ENCODE peak calls at places on chromosomes 6 and 20, in four cellular contexts. W is SK-N-SH, B is kidney, Z is stomach. O is an unnamed sample.

GRCh38 chr6:147341486-147341885 is 137.3 kb downstream of the STXBP5 start:
- DNase-seq in W (no peak), B (no peak), Z (no peak), O (no peak)

GRCh38 chr20:47063407-47063806 is 168.8 kb downstream of the EYA2 start:
- DNase-seq in W (no peak), B (no peak), Z (peak), O (no peak)

GRCh38 chr20:21498646-21499045 is 15.2 kb downstream of the NKX2-2 start:
- DNase-seq in W (no peak), B (no peak), Z (no peak), O (no peak)

GRCh38 chr6:26445934-26446667 is 5.8 kb downstream of the BTN3A3 start:
- DNase-seq in W (no peak), B (no peak), Z (no peak), O (no peak)

GRCh38 chr6:138765896-138766487 is 7.6 kb upstream of the CCDC28A start:
- DNase-seq in W (peak), B (no peak), Z (no peak), O (no peak)

GRCh38 chr6:128538763-128539162 is 18.4 kb upstream of the PTPRK start:
- DNase-seq in W (no peak), B (no peak), Z (no peak), O (no peak)

GRCh38 chr6:53896237-53896636 is 101.4 kb downstream of the LRRC1 start:
- DNase-seq in W (no peak), B (no peak), Z (no peak), O (no peak)

GRCh38 chr6:97459986-97460385 is 177.0 kb upstream of the MMS22L start:
- DNase-seq in W (no peak), B (no peak), Z (no peak), O (no peak)

GRCh38 chr20:25120462-25120861 is 38.5 kb upstream of the VSX1 start:
- DNase-seq in W (no peak), B (no peak), Z (no peak), O (no peak)

GRCh38 chr20:51495921-51496545 is 46.5 kb downstream of the NFATC2 start:
- DNase-seq in W (no peak), B (no peak), Z (no peak), O (no peak)

GRCh38 chr20:58886546-58886945 is 34.0 kb downstream of the GNAS start:
- DNase-seq in W (no peak), B (no peak), Z (no peak), O (no peak)

GRCh38 chr6:110930795-110931194 is 27.7 kb upstream of the GTF3C6 start:
- DNase-seq in W (no peak), B (no peak), Z (no peak), O (no peak)

GRCh38 chr6:144535630-144536029 is 250.5 kb downstream of the UTRN start:
- DNase-seq in W (no peak), B (no peak), Z (no peak), O (no peak)

GRCh38 chr6:111551521-111552231 is 54.0 kb downstream of the TRAF3IP2 start:
- DNase-seq in W (no peak), B (no peak), Z (peak), O (peak)

GRCh38 chr6:84002226-84002625 is 31.3 kb upstream of the MRAP2 start:
- DNase-seq in W (no peak), B (no peak), Z (no peak), O (no peak)

GRCh38 chr6:137696765-137697164 is 170.3 kb upstream of the TNFAIP3 start:
- DNase-seq in W (no peak), B (no peak), Z (no peak), O (no peak)

GRCh38 chr20:41387433-41387832 is 20.8 kb upstream of the EMILIN3 start:
- DNase-seq in W (peak), B (no peak), Z (no peak), O (peak)

GRCh38 chr20:49290608-49291191 is 12.8 kb upstream of the ZNFX1 start:
- DNase-seq in W (no peak), B (no peak), Z (no peak), O (no peak)

DNA sequence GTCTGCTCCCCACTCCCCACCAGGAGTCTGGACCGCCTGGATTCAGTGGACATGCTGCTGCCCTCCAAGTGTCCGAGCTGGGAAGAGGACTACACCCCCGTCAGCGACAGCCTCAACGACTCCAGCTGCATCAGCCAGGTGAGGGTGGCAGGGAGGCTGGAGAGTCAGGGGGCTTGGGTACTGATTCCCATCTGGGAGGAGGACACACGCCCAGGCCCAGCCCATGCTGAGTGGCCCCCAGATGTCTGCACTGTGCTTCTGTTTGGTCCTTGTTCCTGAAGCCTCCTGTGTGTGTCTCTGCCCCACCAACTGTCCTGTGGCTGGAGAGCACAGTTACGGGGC is 101.6 kb upstream of the MYL9 start:
- DNase-seq in W (no peak), B (no peak), Z (no peak), O (no peak)
- TF ChIP-seq CTCF in W (no peak), B (no peak), Z (no peak), O (peak)

GRCh38 chr20:61890210-61890609 is 175.5 kb downstream of the TAF4 start:
- DNase-seq in W (no peak), B (no peak), Z (no peak), O (no peak)
- TF ChIP-seq CTCF in W (no peak), B (no peak), Z (no peak), O (no peak)

DNA sequence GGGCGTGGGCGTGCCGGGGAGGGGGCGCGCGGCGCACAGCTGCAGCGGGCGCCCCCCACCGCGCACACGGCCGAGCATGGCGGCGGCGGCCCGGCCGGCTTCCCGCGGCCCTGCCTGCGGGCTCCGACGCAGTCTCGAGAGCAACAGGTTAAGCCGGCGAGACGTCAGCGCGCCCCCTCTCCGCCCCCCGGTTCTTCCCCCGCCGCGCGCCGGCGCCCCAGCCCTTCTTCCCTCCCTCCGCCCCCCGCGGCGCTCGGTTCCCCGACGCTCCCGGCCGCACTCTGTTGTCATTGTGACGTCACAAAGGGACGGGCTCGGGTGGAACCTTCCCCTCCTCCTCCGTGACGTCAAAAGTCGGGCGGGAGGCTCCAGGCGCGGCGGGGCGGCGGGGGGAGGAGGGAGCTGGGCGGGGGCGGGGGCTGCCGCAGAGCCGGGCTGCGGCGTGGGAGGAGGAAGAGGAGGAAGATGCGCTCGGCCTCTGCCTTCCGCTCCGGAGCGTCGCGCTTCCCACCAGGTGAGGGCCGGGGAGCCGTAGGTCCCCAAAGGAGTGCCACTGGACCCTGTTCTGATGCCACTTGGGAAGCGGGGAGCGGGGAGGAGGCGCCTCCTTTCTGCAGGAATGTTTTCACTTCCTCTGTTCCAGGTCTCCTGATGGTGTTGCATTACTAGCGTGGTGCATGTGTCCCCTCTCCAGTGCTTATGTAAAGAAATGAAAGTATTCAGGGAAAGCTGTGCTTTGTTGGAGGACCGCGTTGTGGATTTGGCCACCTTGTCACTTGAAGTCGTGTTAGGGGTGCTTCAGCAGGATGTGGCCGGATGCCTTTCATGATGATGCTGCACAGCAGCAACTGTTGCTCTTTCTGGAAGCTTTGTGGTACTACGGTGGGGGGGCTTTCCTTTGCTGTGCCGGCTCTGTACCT is 2.8 kb downstream of the JARID2 start:
- DNase-seq in W (peak), B (peak), Z (peak), O (peak)
- TF ChIP-seq CTCF in W (peak), B (no peak), Z (no peak), O (no peak)

DNA sequence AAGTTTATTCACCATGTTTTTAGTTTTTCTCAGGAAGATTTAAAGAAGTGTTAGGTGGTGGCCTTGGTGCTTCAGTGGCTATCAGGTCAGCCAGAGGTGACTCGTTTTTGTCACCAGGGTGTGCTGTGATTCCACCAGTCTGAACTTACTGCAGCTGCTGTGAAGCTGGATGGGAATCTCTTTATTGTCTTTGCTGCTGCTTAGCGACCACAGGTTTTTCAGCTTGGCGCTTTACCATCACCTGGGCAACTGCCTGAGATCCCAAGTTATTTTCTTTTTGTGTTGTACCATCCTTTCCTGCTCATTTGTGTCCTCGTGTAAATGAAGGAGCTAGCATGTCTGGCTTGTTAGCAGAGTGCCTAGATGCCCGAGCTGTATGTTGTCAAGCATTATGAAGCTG is 146.9 kb downstream of the MACROD2 start:
- DNase-seq in W (peak), B (no peak), Z (peak), O (peak)
- TF ChIP-seq CTCF in W (peak), B (peak), Z (no peak), O (peak)

GRCh38 chr20:36645353-36645752 is 643 bp downstream of the SLA2 start:
- DNase-seq in W (no peak), B (no peak), Z (no peak), O (no peak)

GRCh38 chr20:36645998-36646397 is at the start of gene SLA2:
- DNase-seq in W (no peak), B (no peak), Z (peak), O (no peak)

GRCh38 chr20:36644713-36645109 is 1.3 kb downstream of the SLA2 start:
- DNase-seq in W (no peak), B (no peak), Z (no peak), O (no peak)

GRCh38 chr20:36647194-36648121 is 1.5 kb upstream of the SLA2 start:
- DNase-seq in W (no peak), B (no peak), Z (no peak), O (no peak)

DNA sequence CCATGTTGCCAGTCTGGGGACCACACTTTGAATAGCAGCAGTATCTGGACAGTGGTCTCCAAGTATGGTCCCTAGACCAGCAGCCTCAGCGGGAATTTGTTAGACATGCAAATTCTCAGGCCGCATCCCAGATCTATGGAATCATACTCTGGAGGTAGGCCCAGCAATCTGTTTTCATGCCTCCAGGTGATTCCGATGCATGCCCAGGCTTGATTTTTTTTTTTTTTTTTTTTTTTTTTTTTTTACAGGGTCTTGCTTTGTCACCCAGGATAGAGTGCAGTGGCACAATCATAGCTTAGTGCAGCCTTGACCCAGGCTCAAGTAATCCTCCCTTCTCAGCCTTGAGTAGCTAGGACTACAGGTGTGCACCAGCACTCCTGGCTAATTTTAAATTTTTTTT is 682 bp upstream of the SLA2 start:
- DNase-seq in W (no peak), B (no peak), Z (no peak), O (no peak)
- TF ChIP-seq CTCF in W (no peak), B (no peak), Z (no peak), O (no peak)

GRCh38 chr6:109526905-109527628 is 44.0 kb upstream of the ZBTB24 start:
- DNase-seq in W (peak), B (peak), Z (peak), O (peak)

GRCh38 chr6:109524129-109524528 is 41.1 kb upstream of the ZBTB24 start:
- DNase-seq in W (no peak), B (no peak), Z (no peak), O (no peak)

GRCh38 chr6:109531446-109531845 is 48.4 kb upstream of the ZBTB24 start:
- DNase-seq in W (no peak), B (no peak), Z (no peak), O (no peak)

GRCh38 chr6:109523478-109523877 is 40.5 kb upstream of the ZBTB24 start:
- DNase-seq in W (no peak), B (no peak), Z (no peak), O (no peak)

DNA sequence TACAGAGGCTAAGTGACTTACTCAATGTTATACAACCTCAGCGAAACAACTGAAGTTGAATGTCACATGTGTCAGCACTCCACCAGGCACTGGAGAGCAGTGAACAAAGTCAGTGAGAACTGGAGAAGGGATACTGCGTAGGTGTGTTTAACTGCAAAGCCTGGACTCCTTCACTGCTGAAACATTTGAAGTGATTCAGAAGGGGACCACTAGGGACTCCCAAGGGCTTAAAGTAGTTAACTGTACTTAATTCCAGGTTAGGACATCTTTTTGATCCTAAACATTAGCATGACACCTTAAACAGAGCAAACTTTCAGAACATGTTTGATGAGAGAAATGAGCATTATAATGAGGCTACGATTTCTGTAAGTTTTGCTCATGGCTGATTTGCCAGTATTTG is 45.0 kb upstream of the ZBTB24 start:
- DNase-seq in W (no peak), B (no peak), Z (no peak), O (no peak)
- TF ChIP-seq CTCF in W (peak), B (no peak), Z (no peak), O (peak)

GRCh38 chr6:160519603-160520042 is 144.5 kb downstream of the LPA start:
- DNase-seq in W (no peak), B (no peak), Z (no peak), O (no peak)
- TF ChIP-seq CTCF in W (no peak), B (peak), Z (no peak), O (peak)

GRCh38 chr6:17093692-17094091 is 8.2 kb upstream of the STMND1 start:
- DNase-seq in W (peak), B (no peak), Z (no peak), O (peak)
- TF ChIP-seq CTCF in W (peak), B (no peak), Z (no peak), O (peak)